ENCODE peak calls at places on chromosomes 2 and 18, in four cellular contexts. Y is CD4-positive, CD25-positive, alpha-beta regulatory T cell; Q is endothelial cell of umbilical vein; R is A673. J is an unnamed sample.

GRCh38 chr2:215619022-215619958 is 183.4 kb upstream of the FN1 start:
- DNase-seq in Y (no peak), Q (peak; percentile 69), R (peak; percentile 81), J (no peak)

GRCh38 chr2:215476424-215476823 is 40.6 kb upstream of the FN1 start:
- DNase-seq in Y (no peak), Q (no peak), R (no peak), J (no peak)

GRCh38 chr2:8606649-8607550 is 75.0 kb upstream of the ID2 start:
- DNase-seq in Y (no peak), Q (no peak), R (no peak), J (no peak)

GRCh38 chr18:41347057-41347456 is 608.0 kb upstream of the PIK3C3 start:
- DNase-seq in Y (no peak), Q (no peak), R (no peak), J (no peak)

GRCh38 chr2:75602724-75603342 is 42.1 kb upstream of the EVA1A start:
- DNase-seq in Y (no peak), Q (no peak), R (peak; percentile 28), J (peak; percentile 89)

GRCh38 chr18:76923485-76924085 is 101.2 kb downstream of the ZNF236 start:
- DNase-seq in Y (no peak), Q (peak; percentile 13), R (peak; percentile 59), J (peak; percentile 30)

GRCh38 chr2:196959750-196960392 is 33.4 kb upstream of the PGAP1 start:
- DNase-seq in Y (no peak), Q (no peak), R (no peak), J (no peak)

GRCh38 chr2:30636311-30636710 is 170.9 kb downstream of the CAPN13 start:
- DNase-seq in Y (no peak), Q (no peak), R (no peak), J (no peak)

GRCh38 chr18:39149211-39149806 is 1583.7 kb upstream of the CELF4 start:
- DNase-seq in Y (peak; percentile 1), Q (no peak), R (peak; percentile 3), J (no peak)

GRCh38 chr2:51697095-51697494 is 665.2 kb upstream of the NRXN1 start:
- DNase-seq in Y (no peak), Q (no peak), R (no peak), J (no peak)

GRCh38 chr2:71683070-71683469 is 229.7 kb downstream of the DYSF start:
- DNase-seq in Y (no peak), Q (no peak), R (no peak), J (no peak)

GRCh38 chr2:181738074-181738473 is 57.8 kb upstream of the NEUROD1 start:
- DNase-seq in Y (peak; percentile 10), Q (peak; percentile 28), R (peak; percentile 54), J (no peak)

GRCh38 chr2:112690853-112691390 is 29.9 kb upstream of the NT5DC4 start:
- DNase-seq in Y (peak; percentile 76), Q (peak; percentile 74), R (peak; percentile 77), J (peak; percentile 68)

GRCh38 chr2:169828141-169828811 is 1.0 kb downstream of the UBR3 start:
- DNase-seq in Y (peak; percentile 73), Q (peak; percentile 61), R (peak; percentile 70), J (peak; percentile 55)

GRCh38 chr18:25516747-25517498 is 165.0 kb upstream of the ZNF521 start:
- DNase-seq in Y (no peak), Q (peak; percentile 39), R (no peak), J (no peak)

GRCh38 chr2:223815186-223815883 is 22.0 kb downstream of the AP1S3 start:
- DNase-seq in Y (no peak), Q (peak; percentile 97), R (peak; percentile 66), J (peak; percentile 53)

GRCh38 chr2:157327621-157328102 is 2.0 kb upstream of the ERMN start:
- DNase-seq in Y (peak; percentile 89), Q (peak; percentile 65), R (peak; percentile 76), J (peak; percentile 88)

GRCh38 chr2:58427572-58428285 is 186.6 kb upstream of the FANCL start:
- DNase-seq in Y (no peak), Q (peak; percentile 34), R (peak; percentile 44), J (peak; percentile 77)

GRCh38 chr2:126750506-126750905 is 94.5 kb downstream of the GYPC start:
- DNase-seq in Y (no peak), Q (no peak), R (no peak), J (no peak)

GRCh38 chr2:64291181-64291580 is 147.0 kb upstream of the PELI1 start:
- DNase-seq in Y (no peak), Q (no peak), R (no peak), J (peak; percentile 72)

GRCh38 chr2:48715956-48716355 is 39.6 kb downstream of the LHCGR start:
- DNase-seq in Y (no peak), Q (no peak), R (peak; percentile 59), J (no peak)

GRCh38 chr2:170816499-170817246 is at the start of gene GAD1:
- DNase-seq in Y (peak; percentile 58), Q (peak; percentile 63), R (peak; percentile 88), J (peak; percentile 65)

GRCh38 chr18:78716022-78716421 is 263.6 kb upstream of the SALL3 start:
- DNase-seq in Y (no peak), Q (no peak), R (no peak), J (no peak)

GRCh38 chr18:49650426-49650891 is 88.6 kb downstream of the LIPG start:
- DNase-seq in Y (no peak), Q (no peak), R (no peak), J (no peak)

GRCh38 chr2:107469437-107469995 is 357.2 kb upstream of the RGPD4 start:
- DNase-seq in Y (no peak), Q (no peak), R (no peak), J (no peak)

GRCh38 chr18:456361-456821 is 44.1 kb downstream of the COLEC12 start:
- DNase-seq in Y (no peak), Q (no peak), R (no peak), J (no peak)

GRCh38 chr18:79611040-79611681 is 68.4 kb upstream of the CTDP1 start:
- DNase-seq in Y (no peak), Q (peak; percentile 71), R (no peak), J (peak; percentile 28)

GRCh38 chr2:227816507-227817274 is 3.0 kb downstream of the CCL20 start:
- DNase-seq in Y (no peak), Q (no peak), R (no peak), J (peak; percentile 56)

DNA sequence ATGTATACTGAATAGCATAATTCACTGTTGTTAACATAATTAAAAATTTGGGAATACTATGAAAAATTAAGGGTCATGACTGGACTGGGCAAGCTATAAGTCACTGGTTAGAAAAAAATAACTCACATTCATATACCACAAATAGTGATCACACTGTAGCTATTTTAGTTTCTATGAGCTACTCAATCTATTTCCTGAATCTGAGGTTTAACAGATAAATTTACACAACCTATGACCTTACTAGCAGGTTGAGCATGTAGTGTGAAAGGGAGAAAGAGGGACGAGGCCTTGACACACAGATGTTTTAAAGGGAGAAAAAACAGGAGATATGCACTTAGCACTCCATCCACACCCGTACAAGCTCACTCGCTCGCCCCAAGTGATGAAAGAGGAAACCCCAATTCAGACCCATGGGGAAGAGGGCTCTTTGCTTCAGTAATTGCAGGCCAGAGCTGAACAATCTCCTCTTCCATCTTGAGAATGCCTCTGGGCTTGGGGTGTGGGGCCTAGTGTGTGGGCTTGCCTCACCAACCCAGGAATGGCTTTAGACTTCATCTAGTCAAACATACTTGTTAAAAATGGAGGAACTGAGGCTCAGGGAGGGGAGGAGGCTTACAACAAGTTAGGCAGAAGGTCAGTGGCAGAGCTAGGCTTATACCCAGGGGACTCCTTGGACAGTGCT is 10.7 kb downstream of the CYRIA start:
- DNase-seq in Y (no peak), Q (no peak), R (no peak), J (no peak)
- H3K4me1 ChIP-seq in Y (no peaks in the 10 kb centered on the region), Q (peaks cover 34% of the 10 kb centered on the region), R (peaks cover 99% of the 10 kb centered on the region), J (peaks cover 18% of the 10 kb centered on the region)

GRCh38 chr18:44695503-44695902 is 14.8 kb downstream of the SETBP1 start:
- DNase-seq in Y (no peak), Q (no peak), R (no peak), J (no peak)
- H3K4me1 ChIP-seq in Y (no peaks in the 10 kb centered on the region), Q (no peaks in the 10 kb centered on the region), R (no peaks in the 10 kb centered on the region), J (peaks cover under 1% of the 10 kb centered on the region)

GRCh38 chr18:23226386-23226785 is 91.1 kb downstream of the CABLES1 start:
- DNase-seq in Y (no peak), Q (peak; percentile 91), R (no peak), J (no peak)
- H3K4me1 ChIP-seq in Y (peaks cover 28% of the 10 kb centered on the region), Q (peaks cover 60% of the 10 kb centered on the region), R (peaks cover 39% of the 10 kb centered on the region), J (no peaks in the 10 kb centered on the region)

GRCh38 chr2:20596973-20597867 is 53.7 kb downstream of the HS1BP3 start:
- DNase-seq in Y (no peak), Q (peak; percentile 83), R (no peak), J (no peak)
- H3K4me1 ChIP-seq in Y (no peaks in the 10 kb centered on the region), Q (peaks cover 61% of the 10 kb centered on the region), R (peaks cover 3% of the 10 kb centered on the region), J (peaks cover 13% of the 10 kb centered on the region)

DNA sequence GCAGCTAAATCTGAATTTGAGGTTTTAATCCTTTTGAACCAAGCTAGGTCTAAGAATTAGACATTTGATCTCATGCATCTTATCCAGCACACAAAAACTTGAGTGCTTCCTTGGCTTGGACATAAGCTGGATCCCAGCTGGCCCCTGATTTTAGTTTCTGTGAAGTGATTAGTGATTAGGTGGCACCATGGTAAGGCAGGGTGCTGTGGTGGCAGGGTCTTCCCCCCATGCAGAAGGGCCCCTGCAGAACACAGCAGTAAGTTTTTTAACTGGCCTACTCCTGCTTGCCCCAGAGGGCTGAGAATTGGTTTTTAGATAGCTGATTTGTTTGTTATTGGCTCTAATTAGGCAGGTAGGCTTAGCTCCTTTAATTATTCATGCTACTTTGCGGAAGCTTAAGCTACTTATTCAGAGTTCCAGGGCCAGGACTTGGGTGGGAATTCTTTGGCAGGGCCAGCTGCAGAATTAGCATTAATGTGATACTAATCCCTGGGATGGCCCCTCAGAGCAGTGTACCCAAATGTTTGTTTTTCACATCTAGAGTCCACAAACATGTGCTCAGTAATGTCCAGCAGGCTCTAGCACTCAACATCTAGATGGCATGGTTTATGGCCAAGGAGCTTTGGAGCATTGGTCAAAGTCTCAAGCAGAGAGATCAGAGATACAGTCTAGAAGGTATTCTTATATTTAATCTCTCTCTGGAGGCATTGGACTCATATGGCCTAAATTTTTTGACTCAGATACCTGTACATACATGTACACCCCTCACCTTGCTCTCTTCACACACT is 99.6 kb downstream of the FMNL2 start:
- DNase-seq in Y (no peak), Q (no peak), R (no peak), J (peak; percentile 56)
- H3K4me1 ChIP-seq in Y (no peaks in the 10 kb centered on the region), Q (no peaks in the 10 kb centered on the region), R (peaks cover 89% of the 10 kb centered on the region), J (peaks cover 2% of the 10 kb centered on the region)

DNA sequence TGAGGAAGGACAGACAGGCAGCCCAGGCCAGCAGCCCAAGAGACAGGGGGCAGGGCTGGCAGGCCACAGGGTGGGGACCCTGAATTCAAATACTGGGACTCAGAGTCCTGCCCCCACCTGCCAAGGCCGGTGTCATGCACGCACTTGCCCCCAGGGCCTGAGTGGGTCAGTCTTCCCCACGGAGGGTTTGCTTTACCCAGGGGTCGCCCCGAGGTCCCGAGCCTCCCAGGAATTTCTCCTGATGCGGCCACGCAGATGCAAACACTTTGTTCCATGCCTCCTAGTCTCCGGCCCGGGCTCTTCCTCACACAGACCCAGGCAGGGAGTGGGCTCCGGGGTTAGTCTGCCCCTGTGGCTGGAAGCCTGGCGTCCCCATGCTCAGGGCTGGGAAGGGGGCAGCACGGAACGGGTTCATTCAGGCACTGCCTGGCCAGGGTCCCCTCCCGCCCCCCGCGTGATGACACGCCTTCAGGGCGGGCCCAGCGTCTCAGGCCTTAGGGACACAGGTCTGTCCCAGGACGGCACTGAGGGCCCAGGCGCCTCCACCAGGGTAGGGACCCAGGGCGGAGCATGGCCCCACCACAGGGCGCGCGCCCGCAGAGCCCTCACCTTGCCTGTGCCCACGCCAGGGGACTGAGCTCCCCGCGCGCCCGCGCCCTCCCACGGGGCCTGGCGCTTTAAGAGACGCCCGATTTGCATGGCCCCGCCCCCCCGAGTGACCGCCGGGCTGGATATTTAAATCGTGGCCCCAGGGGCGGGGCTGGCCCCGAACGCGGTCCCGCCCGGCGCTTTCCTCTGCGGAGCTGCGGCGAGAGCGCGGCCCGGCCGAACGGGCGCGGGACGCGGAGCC is at the start of gene SNED1:
- DNase-seq in Y (peak; percentile 69), Q (peak; percentile 93), R (peak; percentile 85), J (peak; percentile 79)
- H3K4me1 ChIP-seq in Y (peaks cover 15% of the 10 kb centered on the region), Q (peaks cover 12% of the 10 kb centered on the region), R (no peaks in the 10 kb centered on the region), J (no peaks in the 10 kb centered on the region)

GRCh38 chr18:24492445-24492844 is 32.0 kb downstream of the HRH4 start:
- DNase-seq in Y (no peak), Q (no peak), R (no peak), J (no peak)
- H3K4me1 ChIP-seq in Y (no peaks in the 10 kb centered on the region), Q (no peaks in the 10 kb centered on the region), R (no peaks in the 10 kb centered on the region), J (no peaks in the 10 kb centered on the region)